ENCODE peak calls at places on chromosomes 13 and 19, in nine cellular contexts. F is transverse colon, E is tibial nerve, W is cardiac muscle cell, Q is Peyer's patch, L is cardiac fibroblast, M is PC-9, D is heart left ventricle, A is WERI-Rb-1. S is an unnamed sample.

GRCh38 chr19:31616031-31616430 is 266.8 kb upstream of the TSHZ3 start:
- DNase-seq in F (no peak), E (no peak), W (no peak), Q (no peak), L (no peak), M (no peak), D (no peak), A (no peak), S (no peak)

GRCh38 chr13:30486230-30487074 is 20.7 kb upstream of the HMGB1 start:
- DNase-seq in F (peak), E (no peak), W (no peak), Q (no peak), L (no peak), M (peak), D (no peak), A (no peak), S (no peak)

GRCh38 chr19:49916839-49917733 is 11.9 kb upstream of the ATF5 start:
- DNase-seq in F (no peak), E (no peak), W (no peak), Q (no peak), L (no peak), M (no peak), D (no peak), A (no peak), S (no peak)

GRCh38 chr13:33441015-33441414 is 155.5 kb upstream of the STARD13 start:
- DNase-seq in F (peak), E (peak), W (peak), Q (no peak), L (peak), M (no peak), D (no peak), A (peak), S (no peak)

GRCh38 chr13:82800391-82800790 is 1081.9 kb downstream of the SLITRK1 start:
- DNase-seq in F (no peak), E (no peak), W (no peak), Q (no peak), L (no peak), M (no peak), D (no peak), A (no peak), S (no peak)

GRCh38 chr19:27890206-27890605 is 1322.7 kb downstream of the UQCRFS1 start:
- DNase-seq in F (no peak), E (no peak), W (no peak), Q (no peak), L (no peak), M (no peak), D (no peak), A (no peak), S (no peak)

GRCh38 chr19:15280048-15280725 is 47.9 kb upstream of the EPHX3 start:
- DNase-seq in F (no peak), E (no peak), W (no peak), Q (no peak), L (no peak), M (peak), D (peak), A (peak), S (peak)

GRCh38 chr13:78317030-78317429 is 286.3 kb downstream of the POU4F1 start:
- DNase-seq in F (no peak), E (no peak), W (peak), Q (no peak), L (peak), M (no peak), D (no peak), A (no peak), S (no peak)

GRCh38 chr19:55113570-55114039 is 3.8 kb downstream of the PPP1R12C start:
- DNase-seq in F (peak), E (peak), W (peak), Q (peak), L (peak), M (no peak), D (peak), A (peak), S (peak)

GRCh38 chr19:29520390-29520789 is 5.4 kb upstream of the VSTM2B start:
- DNase-seq in F (no peak), E (no peak), W (no peak), Q (no peak), L (no peak), M (no peak), D (peak), A (no peak), S (no peak)

GRCh38 chr13:113876341-113877148 is 12.7 kb upstream of the GAS6 start:
- DNase-seq in F (no peak), E (no peak), W (no peak), Q (no peak), L (no peak), M (no peak), D (no peak), A (no peak), S (no peak)

GRCh38 chr13:46389985-46390384 is 2.9 kb upstream of the RUBCNL start:
- DNase-seq in F (peak), E (no peak), W (no peak), Q (no peak), L (no peak), M (no peak), D (peak), A (no peak), S (no peak)

GRCh38 chr19:28291874-28292273 is 921.1 kb downstream of the UQCRFS1 start:
- DNase-seq in F (no peak), E (no peak), W (no peak), Q (no peak), L (no peak), M (no peak), D (no peak), A (no peak), S (no peak)

GRCh38 chr13:100434010-100434763 is 154.4 kb downstream of the GGACT start:
- DNase-seq in F (no peak), E (no peak), W (no peak), Q (no peak), L (peak), M (peak), D (no peak), A (no peak), S (no peak)

GRCh38 chr19:56223481-56223880 is 21.4 kb downstream of the ZSCAN5C start:
- DNase-seq in F (no peak), E (no peak), W (no peak), Q (no peak), L (no peak), M (no peak), D (no peak), A (no peak), S (no peak)

GRCh38 chr13:97659602-97660001 is 225.6 kb downstream of the RAP2A start:
- DNase-seq in F (no peak), E (no peak), W (peak), Q (no peak), L (peak), M (no peak), D (no peak), A (peak), S (no peak)
- TF ChIP-seq CTCF in F (no peak), E (peak), W (peak), Q (no peak), L (peak), M (peak), D (peak), A (peak), S (no peak)

GRCh38 chr13:67229438-67230242 is 496 bp downstream of the PCDH9 start:
- DNase-seq in F (no peak), E (peak), W (peak), Q (no peak), L (no peak), M (no peak), D (no peak), A (peak), S (no peak)

GRCh38 chr13:67230243-67230773 is at the start of gene PCDH9:
- DNase-seq in F (peak), E (peak), W (peak), Q (peak), L (peak), M (peak), D (peak), A (peak), S (peak)

GRCh38 chr13:67228031-67228430 is 2.1 kb downstream of the PCDH9 start:
- DNase-seq in F (no peak), E (no peak), W (no peak), Q (no peak), L (no peak), M (no peak), D (no peak), A (no peak), S (no peak)

GRCh38 chr13:67227131-67227983 is 2.8 kb downstream of the PCDH9 start:
- DNase-seq in F (no peak), E (no peak), W (no peak), Q (no peak), L (no peak), M (no peak), D (no peak), A (no peak), S (no peak)

DNA sequence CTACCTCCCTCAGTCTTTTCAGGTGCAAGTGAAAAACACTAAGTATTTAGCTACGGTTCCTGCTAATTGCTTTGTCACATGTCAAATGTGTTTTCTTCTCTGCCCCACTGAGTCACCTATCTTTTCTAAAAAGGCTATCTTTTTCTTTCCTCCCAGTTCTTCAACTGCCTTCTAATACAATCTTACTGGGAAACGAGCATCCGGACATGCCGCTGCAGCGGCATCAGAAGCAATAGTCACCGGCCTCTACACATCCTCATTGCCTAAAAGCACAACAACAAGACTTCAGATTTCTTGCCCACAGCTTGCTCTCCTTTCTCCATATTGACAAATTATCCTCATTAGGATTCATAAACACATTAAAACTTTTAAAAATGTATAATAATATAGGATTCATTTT is 1.2 kb downstream of the PCDH9 start:
- DNase-seq in F (no peak), E (no peak), W (no peak), Q (no peak), L (no peak), M (no peak), D (no peak), A (no peak), S (no peak)
- H3K4me3 ChIP-seq in F (no peak), E (peak), W (peak), Q (no peak), L (peak), M (no peak), D (peak), A (peak), S (peak)

GRCh38 chr19:18945297-18945696 is 4.3 kb upstream of the HOMER3 start:
- DNase-seq in F (no peak), E (no peak), W (no peak), Q (no peak), L (no peak), M (no peak), D (no peak), A (no peak), S (no peak)

GRCh38 chr19:18948976-18949356 is 7.9 kb upstream of the HOMER3 start:
- DNase-seq in F (no peak), E (no peak), W (no peak), Q (no peak), L (no peak), M (no peak), D (no peak), A (no peak), S (no peak)

GRCh38 chr19:18946335-18946734 is 5.3 kb upstream of the HOMER3 start:
- DNase-seq in F (no peak), E (no peak), W (no peak), Q (no peak), L (no peak), M (no peak), D (no peak), A (no peak), S (no peak)

GRCh38 chr19:18948075-18948975 is 7.3 kb upstream of the HOMER3 start:
- DNase-seq in F (no peak), E (no peak), W (no peak), Q (no peak), L (peak), M (no peak), D (no peak), A (no peak), S (no peak)

GRCh38 chr19:18946918-18947317 is 5.9 kb upstream of the HOMER3 start:
- DNase-seq in F (peak), E (no peak), W (no peak), Q (no peak), L (no peak), M (no peak), D (no peak), A (no peak), S (no peak)
- TF ChIP-seq CTCF in F (no peak), E (no peak), W (no peak), Q (no peak), L (no peak), M (no peak), D (no peak), A (no peak), S (no peak)

DNA sequence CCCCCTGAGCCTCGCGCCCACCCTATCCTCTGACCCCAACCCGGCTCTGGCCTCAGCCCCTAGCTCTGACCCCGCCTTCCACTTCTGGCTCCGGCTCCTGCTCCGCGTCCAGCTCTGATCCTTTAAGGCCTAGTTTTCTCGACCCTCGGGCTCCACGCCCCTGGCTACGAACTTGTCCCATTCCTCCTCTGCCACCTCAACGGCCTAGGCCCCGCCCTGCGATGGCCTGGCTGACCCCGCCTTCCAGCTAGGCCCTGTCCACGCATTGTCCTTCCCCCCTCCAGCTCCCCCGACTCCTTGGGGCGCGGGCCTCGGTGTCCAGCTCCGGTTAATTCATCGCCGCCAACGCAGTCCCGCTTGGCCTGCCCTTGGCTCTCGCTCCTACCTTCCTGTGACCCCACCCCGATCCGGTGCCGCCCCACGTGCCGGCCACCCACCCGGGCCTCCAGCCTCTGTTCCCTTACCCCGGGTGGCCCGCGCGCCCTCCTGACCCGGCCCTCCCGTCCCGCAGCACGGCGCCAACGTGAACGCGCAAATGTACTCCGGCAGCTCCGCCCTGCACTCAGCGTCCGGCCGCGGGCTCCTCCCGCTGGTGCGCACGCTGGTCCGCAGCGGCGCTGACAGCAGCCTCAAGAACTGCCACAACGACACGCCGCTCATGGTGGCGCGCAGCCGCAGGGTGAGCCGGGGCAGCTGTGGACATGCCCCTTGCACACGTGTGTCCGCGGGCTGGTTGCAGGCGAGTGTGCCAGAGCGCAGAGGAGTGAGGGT is 9.4 kb downstream of the BCL3 start:
- DNase-seq in F (peak), E (peak), W (peak), Q (no peak), L (peak), M (no peak), D (peak), A (no peak), S (peak)
- H3K4me3 ChIP-seq in F (peak), E (peak), W (peak), Q (peak), L (peak), M (no peak), D (peak), A (no peak), S (peak)

DNA sequence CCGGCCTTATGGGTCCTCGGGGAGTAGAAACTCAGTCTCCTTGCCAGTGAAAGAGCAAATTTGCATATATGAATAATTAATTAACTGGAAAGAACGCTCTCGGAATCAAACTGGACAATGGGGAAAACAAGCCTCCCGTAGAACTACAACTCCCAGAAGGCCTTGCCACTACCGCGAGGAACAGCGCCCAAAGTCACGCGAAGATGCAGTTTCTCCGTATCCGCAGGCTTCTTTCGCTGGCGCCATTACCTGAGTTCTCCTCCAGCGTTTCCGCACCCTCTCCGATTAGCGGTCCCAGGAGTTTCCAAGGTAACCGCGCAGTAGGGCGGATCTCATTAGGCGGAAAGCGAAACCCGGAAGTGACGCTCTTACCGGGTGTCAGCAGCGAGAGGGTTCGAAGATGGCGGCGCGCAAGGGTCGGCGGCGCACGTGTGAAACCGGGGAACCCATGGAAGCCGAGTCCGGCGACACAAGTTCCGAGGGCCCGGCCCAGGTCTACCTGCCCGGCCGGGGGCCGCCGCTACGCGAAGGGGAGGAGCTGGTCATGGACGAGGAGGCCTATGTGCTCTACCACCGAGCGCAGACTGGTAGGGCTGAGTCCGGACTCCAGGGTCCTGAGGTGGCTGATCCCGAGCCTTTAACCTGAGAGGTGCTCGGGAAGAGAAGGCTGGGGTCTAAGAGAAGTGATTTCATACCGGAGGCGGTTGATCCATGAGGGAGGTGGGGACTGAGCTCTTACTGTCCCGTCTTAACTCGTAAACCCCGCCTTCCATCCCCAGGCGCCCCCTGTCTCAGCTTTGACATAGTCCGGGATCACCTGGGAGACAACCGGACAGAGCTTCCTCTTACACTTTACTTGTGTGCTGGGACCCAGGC is at the start of gene GRWD1:
- DNase-seq in F (peak), E (peak), W (peak), Q (peak), L (peak), M (peak), D (peak), A (peak), S (peak)
- TF ChIP-seq CTCF in F (no peak), E (no peak), W (peak), Q (no peak), L (no peak), M (peak), D (peak), A (peak), S (no peak)

DNA sequence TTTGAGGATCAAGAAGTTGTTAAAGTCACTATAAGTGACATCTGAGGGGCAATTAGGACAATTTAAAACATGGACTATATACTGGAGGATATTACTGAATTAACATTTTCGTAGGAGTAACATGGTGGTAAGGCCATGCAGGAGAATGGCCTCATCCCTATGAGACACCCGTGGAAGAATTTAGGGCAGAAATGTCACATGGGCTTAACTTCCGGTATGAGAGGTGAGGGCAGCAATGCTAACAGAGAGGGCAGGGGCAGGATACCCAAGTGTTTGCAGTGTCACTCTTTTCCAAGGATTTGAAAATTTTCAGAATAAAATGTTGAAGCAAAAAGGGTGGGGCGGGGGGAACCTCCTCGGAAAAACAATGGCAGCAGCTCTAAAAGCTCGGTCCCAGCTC is 23.6 kb downstream of the RANBP3 start:
- DNase-seq in F (no peak), E (no peak), W (no peak), Q (no peak), L (peak), M (no peak), D (no peak), A (no peak), S (no peak)
- H3K4me3 ChIP-seq in F (no peak), E (no peak), W (no peak), Q (no peak), L (no peak), M (no peak), D (no peak), A (no peak), S (peak)